ENCODE peak calls at places on chromosomes 16 and 17, in seven cellular contexts. One of them, this sample, is unnamed.

GRCh38 chr17:78230252-78230962 is 1.0 kb upstream of the TMEM235 start:
- DNase-seq in lower leg skin: no peak
- DNase-seq in CD4-positive, alpha-beta T cell: no peak
- DNase-seq in tibial artery: no peak
- DNase-seq in psoas muscle: no peak
- DNase-seq in GM10248: no peak
- DNase-seq in testis: no peak
- DNase-seq in this sample: no peak

GRCh38 chr17:40323731-40324650 is 15.0 kb downstream of the RARA start:
- DNase-seq in tibial artery: peak; percentile 83
- DNase-seq in testis: peak; percentile 28
- DNase-seq in psoas muscle: peak; percentile 76
- DNase-seq in CD4-positive, alpha-beta T cell: peak; percentile 52
- DNase-seq in lower leg skin: peak; percentile 93
- DNase-seq in GM10248: no peak
- DNase-seq in this sample: no peak

GRCh38 chr17:5513610-5514009 is 27.2 kb downstream of the MIS12 start:
- DNase-seq in psoas muscle: no peak
- DNase-seq in GM10248: no peak
- DNase-seq in lower leg skin: peak; percentile 15
- DNase-seq in tibial artery: no peak
- DNase-seq in CD4-positive, alpha-beta T cell: no peak
- DNase-seq in testis: no peak
- DNase-seq in this sample: no peak

GRCh38 chr17:40963838-40964237 is 2.9 kb downstream of the KRT39 start:
- DNase-seq in testis: no peak
- DNase-seq in psoas muscle: no peak
- DNase-seq in GM10248: peak; percentile 36
- DNase-seq in lower leg skin: no peak
- DNase-seq in CD4-positive, alpha-beta T cell: no peak
- DNase-seq in tibial artery: no peak
- DNase-seq in this sample: peak; percentile 32

GRCh38 chr16:25553711-25554436 is 137.9 kb upstream of the HS3ST4 start:
- DNase-seq in psoas muscle: no peak
- DNase-seq in lower leg skin: no peak
- DNase-seq in tibial artery: no peak
- DNase-seq in CD4-positive, alpha-beta T cell: no peak
- DNase-seq in testis: no peak
- DNase-seq in GM10248: no peak
- DNase-seq in this sample: no peak

GRCh38 chr16:86931410-86931941 is 353.1 kb downstream of the FOXL1 start:
- DNase-seq in lower leg skin: no peak
- DNase-seq in CD4-positive, alpha-beta T cell: no peak
- DNase-seq in testis: peak; percentile 26
- DNase-seq in GM10248: no peak
- DNase-seq in tibial artery: peak; percentile 84
- DNase-seq in psoas muscle: no peak
- DNase-seq in this sample: no peak

GRCh38 chr17:59406808-59407381 is 75.4 kb downstream of the YPEL2 start:
- DNase-seq in lower leg skin: no peak
- DNase-seq in testis: no peak
- DNase-seq in GM10248: no peak
- DNase-seq in psoas muscle: no peak
- DNase-seq in CD4-positive, alpha-beta T cell: no peak
- DNase-seq in tibial artery: no peak
- DNase-seq in this sample: no peak

GRCh38 chr17:50055055-50055425 is 870 bp upstream of the ITGA3 start:
- DNase-seq in tibial artery: no peak
- DNase-seq in testis: peak; percentile 34
- DNase-seq in GM10248: no peak
- DNase-seq in lower leg skin: no peak
- DNase-seq in CD4-positive, alpha-beta T cell: no peak
- DNase-seq in psoas muscle: peak; percentile 53
- DNase-seq in this sample: no peak

GRCh38 chr16:82298472-82298871 is 128.4 kb upstream of the MPHOSPH6 start:
- DNase-seq in testis: no peak
- DNase-seq in CD4-positive, alpha-beta T cell: no peak
- DNase-seq in GM10248: no peak
- DNase-seq in tibial artery: no peak
- DNase-seq in psoas muscle: no peak
- DNase-seq in lower leg skin: peak; percentile 18
- DNase-seq in this sample: no peak

GRCh38 chr17:1005361-1005946 is 8.5 kb downstream of the TIMM22 start:
- DNase-seq in psoas muscle: peak; percentile 84
- DNase-seq in CD4-positive, alpha-beta T cell: no peak
- DNase-seq in tibial artery: peak; percentile 93
- DNase-seq in lower leg skin: no peak
- DNase-seq in GM10248: no peak
- DNase-seq in testis: peak; percentile 87
- DNase-seq in this sample: no peak

GRCh38 chr17:68562736-68563135 is 38.4 kb downstream of the FAM20A start:
- DNase-seq in GM10248: no peak
- DNase-seq in testis: no peak
- DNase-seq in lower leg skin: no peak
- DNase-seq in tibial artery: no peak
- DNase-seq in CD4-positive, alpha-beta T cell: no peak
- DNase-seq in psoas muscle: no peak
- DNase-seq in this sample: no peak

GRCh38 chr17:57715981-57716380 is 29.1 kb downstream of the CCDC182 start:
- DNase-seq in GM10248: no peak
- DNase-seq in tibial artery: no peak
- DNase-seq in psoas muscle: no peak
- DNase-seq in testis: no peak
- DNase-seq in CD4-positive, alpha-beta T cell: no peak
- DNase-seq in lower leg skin: no peak
- DNase-seq in this sample: no peak

GRCh38 chr16:87163637-87164036 is 153.6 kb downstream of the C16orf95 start:
- DNase-seq in lower leg skin: no peak
- DNase-seq in tibial artery: no peak
- DNase-seq in GM10248: no peak
- DNase-seq in CD4-positive, alpha-beta T cell: no peak
- DNase-seq in psoas muscle: no peak
- DNase-seq in testis: no peak
- DNase-seq in this sample: no peak

GRCh38 chr16:28211758-28212531 is at the start of gene XPO6:
- DNase-seq in lower leg skin: peak; percentile 99
- DNase-seq in CD4-positive, alpha-beta T cell: peak; percentile 99
- DNase-seq in testis: peak; percentile 98
- DNase-seq in psoas muscle: peak; percentile 98
- DNase-seq in GM10248: peak; percentile 98
- DNase-seq in tibial artery: peak; percentile 97
- DNase-seq in this sample: peak; percentile 98

GRCh38 chr16:28985611-28986041 is 774 bp downstream of the LAT start:
- DNase-seq in GM10248: no peak
- DNase-seq in CD4-positive, alpha-beta T cell: no peak
- DNase-seq in tibial artery: no peak
- DNase-seq in testis: no peak
- DNase-seq in psoas muscle: no peak
- DNase-seq in lower leg skin: no peak
- DNase-seq in this sample: no peak

GRCh38 chr17:49715221-49715620 is 7.5 kb upstream of the SLC35B1 start:
- DNase-seq in GM10248: no peak
- DNase-seq in testis: no peak
- DNase-seq in tibial artery: no peak
- DNase-seq in psoas muscle: no peak
- DNase-seq in lower leg skin: no peak
- DNase-seq in CD4-positive, alpha-beta T cell: no peak
- DNase-seq in this sample: no peak

GRCh38 chr17:44159519-44160210 is 10.8 kb upstream of the ASB16 start:
- DNase-seq in lower leg skin: no peak
- DNase-seq in tibial artery: no peak
- DNase-seq in GM10248: no peak
- DNase-seq in CD4-positive, alpha-beta T cell: no peak
- DNase-seq in psoas muscle: no peak
- DNase-seq in testis: no peak
- DNase-seq in this sample: no peak

GRCh38 chr17:34386343-34386924 is 23.4 kb upstream of the CCL1 start:
- DNase-seq in tibial artery: no peak
- DNase-seq in CD4-positive, alpha-beta T cell: no peak
- DNase-seq in psoas muscle: no peak
- DNase-seq in GM10248: no peak
- DNase-seq in testis: no peak
- DNase-seq in lower leg skin: no peak
- DNase-seq in this sample: no peak

GRCh38 chr16:50496990-50497389 is 51.2 kb upstream of the NKD1 start:
- DNase-seq in GM10248: no peak
- DNase-seq in psoas muscle: no peak
- DNase-seq in lower leg skin: peak; percentile 15
- DNase-seq in testis: no peak
- DNase-seq in CD4-positive, alpha-beta T cell: no peak
- DNase-seq in tibial artery: no peak
- DNase-seq in this sample: no peak

GRCh38 chr16:50494501-50495491 is 53.4 kb upstream of the NKD1 start:
- DNase-seq in GM10248: no peak
- DNase-seq in tibial artery: no peak
- DNase-seq in testis: no peak
- DNase-seq in psoas muscle: no peak
- DNase-seq in CD4-positive, alpha-beta T cell: no peak
- DNase-seq in lower leg skin: peak; percentile 14
- DNase-seq in this sample: no peak

GRCh38 chr16:50498756-50499155 is 49.4 kb upstream of the NKD1 start:
- DNase-seq in GM10248: no peak
- DNase-seq in lower leg skin: peak; percentile 74
- DNase-seq in psoas muscle: no peak
- DNase-seq in CD4-positive, alpha-beta T cell: no peak
- DNase-seq in tibial artery: peak; percentile 87
- DNase-seq in testis: no peak
- DNase-seq in this sample: no peak

GRCh38 chr16:50497592-50497991 is 50.6 kb upstream of the NKD1 start:
- DNase-seq in tibial artery: no peak
- DNase-seq in lower leg skin: peak; percentile 53
- DNase-seq in psoas muscle: no peak
- DNase-seq in testis: no peak
- DNase-seq in GM10248: no peak
- DNase-seq in CD4-positive, alpha-beta T cell: no peak
- DNase-seq in this sample: no peak

GRCh38 chr16:50495673-50496072 is 52.5 kb upstream of the NKD1 start:
- DNase-seq in psoas muscle: no peak
- DNase-seq in testis: no peak
- DNase-seq in tibial artery: no peak
- DNase-seq in lower leg skin: no peak
- DNase-seq in CD4-positive, alpha-beta T cell: no peak
- DNase-seq in GM10248: no peak
- DNase-seq in this sample: no peak
- TF ChIP-seq CTCF in psoas muscle: no peak
- TF ChIP-seq CTCF in testis: no peak
- TF ChIP-seq CTCF in tibial artery: no peak
- TF ChIP-seq CTCF in lower leg skin: no peak
- TF ChIP-seq CTCF in CD4-positive, alpha-beta T cell: no peak
- TF ChIP-seq CTCF in GM10248: no peak
- TF ChIP-seq CTCF in this sample: no peak

GRCh38 chr16:2030036-2030435 is 3.3 kb downstream of the NHERF2 start:
- DNase-seq in psoas muscle: no peak
- DNase-seq in GM10248: no peak
- DNase-seq in tibial artery: no peak
- DNase-seq in testis: no peak
- DNase-seq in CD4-positive, alpha-beta T cell: no peak
- DNase-seq in lower leg skin: no peak
- DNase-seq in this sample: no peak
- TF ChIP-seq CTCF in psoas muscle: no peak
- TF ChIP-seq CTCF in GM10248: no peak
- TF ChIP-seq CTCF in tibial artery: no peak
- TF ChIP-seq CTCF in testis: no peak
- TF ChIP-seq CTCF in CD4-positive, alpha-beta T cell: no peak
- TF ChIP-seq CTCF in lower leg skin: no peak
- TF ChIP-seq CTCF in this sample: no peak

GRCh38 chr17:28702752-28703150 is 8.9 kb downstream of the PROCA1 start:
- DNase-seq in lower leg skin: no peak
- DNase-seq in GM10248: no peak
- DNase-seq in CD4-positive, alpha-beta T cell: no peak
- DNase-seq in psoas muscle: no peak
- DNase-seq in testis: no peak
- DNase-seq in tibial artery: no peak
- DNase-seq in this sample: no peak
- TF ChIP-seq CTCF in lower leg skin: no peak
- TF ChIP-seq CTCF in GM10248: no peak
- TF ChIP-seq CTCF in CD4-positive, alpha-beta T cell: no peak
- TF ChIP-seq CTCF in psoas muscle: no peak
- TF ChIP-seq CTCF in testis: no peak
- TF ChIP-seq CTCF in tibial artery: no peak
- TF ChIP-seq CTCF in this sample: no peak

DNA sequence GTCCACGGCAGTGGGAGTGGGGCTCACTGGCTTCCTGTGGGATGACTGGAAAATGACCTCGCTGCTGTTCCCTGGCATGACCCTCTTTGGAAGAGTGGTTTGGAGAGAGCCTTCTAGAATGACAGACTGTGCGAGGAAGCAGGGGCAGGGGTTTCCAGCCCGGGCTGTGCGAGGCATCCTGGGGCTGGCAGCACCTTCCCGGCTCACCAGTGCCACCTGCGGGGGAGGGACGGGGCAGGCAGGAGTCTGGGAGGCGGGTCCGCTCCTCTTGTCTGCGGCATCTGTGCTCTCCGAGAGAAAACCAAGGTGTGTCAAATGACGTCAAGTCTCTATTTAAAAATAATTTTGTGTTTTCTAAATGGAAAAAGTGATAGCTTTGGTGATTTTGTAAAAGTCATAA is 7.8 kb upstream of the RNF213 start:
- DNase-seq in testis: no peak
- DNase-seq in psoas muscle: peak; percentile 75
- DNase-seq in lower leg skin: no peak
- DNase-seq in GM10248: peak; percentile 82
- DNase-seq in tibial artery: no peak
- DNase-seq in CD4-positive, alpha-beta T cell: peak; percentile 83
- DNase-seq in this sample: peak; percentile 86
- TF ChIP-seq CTCF in testis: no peak
- TF ChIP-seq CTCF in psoas muscle: peak; percentile 56
- TF ChIP-seq CTCF in lower leg skin: no peak
- TF ChIP-seq CTCF in GM10248: peak; percentile 68
- TF ChIP-seq CTCF in tibial artery: peak; percentile 11
- TF ChIP-seq CTCF in CD4-positive, alpha-beta T cell: peak; percentile 85
- TF ChIP-seq CTCF in this sample: peak; percentile 40

GRCh38 chr16:67372664-67373063 is 20.6 kb downstream of the TPPP3 start:
- DNase-seq in testis: no peak
- DNase-seq in GM10248: no peak
- DNase-seq in psoas muscle: no peak
- DNase-seq in tibial artery: no peak
- DNase-seq in CD4-positive, alpha-beta T cell: no peak
- DNase-seq in lower leg skin: no peak
- DNase-seq in this sample: no peak
- TF ChIP-seq CTCF in testis: peak; percentile 24
- TF ChIP-seq CTCF in GM10248: peak; percentile 34
- TF ChIP-seq CTCF in psoas muscle: peak; percentile 32
- TF ChIP-seq CTCF in tibial artery: peak; percentile 21
- TF ChIP-seq CTCF in CD4-positive, alpha-beta T cell: no peak
- TF ChIP-seq CTCF in lower leg skin: no peak
- TF ChIP-seq CTCF in this sample: peak; percentile 7

DNA sequence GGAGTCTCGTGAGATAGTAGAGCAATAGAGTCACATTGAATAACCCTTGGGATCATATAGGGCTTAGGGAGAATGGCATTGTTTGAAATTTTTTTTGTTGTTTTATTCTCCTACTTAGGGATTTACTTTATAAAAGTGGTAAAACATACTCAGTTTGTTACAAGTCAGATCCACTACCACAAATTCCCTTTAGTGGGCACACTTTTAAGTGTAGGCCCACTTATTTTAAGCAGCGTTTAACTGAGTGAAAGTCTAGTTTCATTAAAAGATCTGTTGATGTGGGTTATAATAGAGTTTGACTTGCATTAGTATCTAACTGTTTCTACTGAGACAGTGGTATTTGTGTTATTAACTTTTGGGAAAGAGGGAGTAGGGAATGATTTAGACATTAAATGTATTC is 49.3 kb downstream of the USP10 start:
- DNase-seq in testis: no peak
- DNase-seq in tibial artery: no peak
- DNase-seq in lower leg skin: no peak
- DNase-seq in CD4-positive, alpha-beta T cell: no peak
- DNase-seq in GM10248: no peak
- DNase-seq in psoas muscle: no peak
- DNase-seq in this sample: no peak
- TF ChIP-seq CTCF in testis: no peak
- TF ChIP-seq CTCF in tibial artery: no peak
- TF ChIP-seq CTCF in lower leg skin: no peak
- TF ChIP-seq CTCF in CD4-positive, alpha-beta T cell: no peak
- TF ChIP-seq CTCF in GM10248: no peak
- TF ChIP-seq CTCF in psoas muscle: no peak
- TF ChIP-seq CTCF in this sample: no peak

This sample was measured in GM13976.